ENCODE peak calls at places on chromosomes 13 and 19, in four cellular contexts. One of them, this sample, is unnamed. For H3K9me3, the result is how much of the 10 kb centered on the place peaks cover.

GRCh38 chr13:29858231-29858630 is 7.8 kb upstream of the UBL3 start:
- DNase-seq in spleen: no peak
- DNase-seq in esophagus muscularis mucosa: no peak
- DNase-seq in transverse colon: no peak
- DNase-seq in this sample: no peak

GRCh38 chr19:18436651-18437478 is 1.1 kb downstream of the ISYNA1 start:
- DNase-seq in spleen: peak
- DNase-seq in esophagus muscularis mucosa: no peak
- DNase-seq in transverse colon: peak
- DNase-seq in this sample: peak

GRCh38 chr13:20702945-20703784 is at the start of gene IL17D:
- DNase-seq in transverse colon: peak
- DNase-seq in spleen: peak
- DNase-seq in esophagus muscularis mucosa: no peak
- DNase-seq in this sample: no peak

GRCh38 chr13:29483211-29483610 is 112.3 kb downstream of the SLC7A1 start:
- DNase-seq in esophagus muscularis mucosa: no peak
- DNase-seq in transverse colon: no peak
- DNase-seq in spleen: peak
- DNase-seq in this sample: peak

GRCh38 chr13:95226476-95226875 is 74.8 kb downstream of the ABCC4 start:
- DNase-seq in spleen: no peak
- DNase-seq in esophagus muscularis mucosa: no peak
- DNase-seq in transverse colon: no peak
- DNase-seq in this sample: no peak

GRCh38 chr13:85853161-85853894 is 54.1 kb upstream of the SLITRK6 start:
- DNase-seq in esophagus muscularis mucosa: no peak
- DNase-seq in transverse colon: no peak
- DNase-seq in spleen: peak
- DNase-seq in this sample: no peak

GRCh38 chr13:74835579-74835978 is 646.4 kb downstream of the TBC1D4 start:
- DNase-seq in transverse colon: no peak
- DNase-seq in esophagus muscularis mucosa: no peak
- DNase-seq in spleen: no peak
- DNase-seq in this sample: no peak

GRCh38 chr13:22412452-22412851 is 741.6 kb downstream of the FGF9 start:
- DNase-seq in esophagus muscularis mucosa: no peak
- DNase-seq in spleen: no peak
- DNase-seq in transverse colon: no peak
- DNase-seq in this sample: no peak

GRCh38 chr19:10061717-10062310 is 24.3 kb upstream of the SHFL start:
- DNase-seq in esophagus muscularis mucosa: no peak
- DNase-seq in transverse colon: no peak
- DNase-seq in spleen: no peak
- DNase-seq in this sample: no peak

GRCh38 chr13:76758738-76759137 is 127.5 kb downstream of the KCTD12 start:
- DNase-seq in transverse colon: no peak
- DNase-seq in esophagus muscularis mucosa: no peak
- DNase-seq in spleen: no peak
- DNase-seq in this sample: no peak

GRCh38 chr19:18234194-18234593 is 8.0 kb upstream of the PDE4C start:
- DNase-seq in esophagus muscularis mucosa: no peak
- DNase-seq in transverse colon: no peak
- DNase-seq in spleen: no peak
- DNase-seq in this sample: no peak

GRCh38 chr19:31408460-31409124 is 59.4 kb upstream of the TSHZ3 start:
- DNase-seq in transverse colon: no peak
- DNase-seq in spleen: no peak
- DNase-seq in esophagus muscularis mucosa: no peak
- DNase-seq in this sample: no peak

GRCh38 chr13:62119739-62120700 is 704.4 kb upstream of the PCDH20 start:
- DNase-seq in transverse colon: no peak
- DNase-seq in esophagus muscularis mucosa: no peak
- DNase-seq in spleen: no peak
- DNase-seq in this sample: no peak

GRCh38 chr19:18280247-18281081 is 958 bp downstream of the JUND start:
- DNase-seq in esophagus muscularis mucosa: no peak
- DNase-seq in transverse colon: peak
- DNase-seq in spleen: peak
- DNase-seq in this sample: peak

GRCh38 chr13:106701810-106702341 is 133.9 kb upstream of the ARGLU1 start:
- DNase-seq in esophagus muscularis mucosa: no peak
- DNase-seq in spleen: no peak
- DNase-seq in transverse colon: no peak
- DNase-seq in this sample: peak

GRCh38 chr19:52307275-52307674 is 10.3 kb downstream of the ZNF480 start:
- DNase-seq in esophagus muscularis mucosa: no peak
- DNase-seq in transverse colon: no peak
- DNase-seq in spleen: no peak
- DNase-seq in this sample: no peak

GRCh38 chr13:30234763-30235162 is 72.6 kb downstream of the KATNAL1 start:
- DNase-seq in transverse colon: no peak
- DNase-seq in esophagus muscularis mucosa: no peak
- DNase-seq in spleen: no peak
- DNase-seq in this sample: no peak

GRCh38 chr19:11797491-11797890 is 832 bp upstream of the ZNF491 start:
- DNase-seq in spleen: peak
- DNase-seq in esophagus muscularis mucosa: peak
- DNase-seq in transverse colon: peak
- DNase-seq in this sample: peak

GRCh38 chr19:7533281-7533819 is 2.2 kb upstream of the PNPLA6 start:
- DNase-seq in esophagus muscularis mucosa: no peak
- DNase-seq in transverse colon: peak
- DNase-seq in spleen: peak
- DNase-seq in this sample: peak

GRCh38 chr13:27621116-27621365 is 651 bp upstream of the POLR1D start:
- DNase-seq in spleen: no peak
- DNase-seq in esophagus muscularis mucosa: no peak
- DNase-seq in transverse colon: no peak
- DNase-seq in this sample: no peak

GRCh38 chr13:34349091-34349722 is 531.3 kb downstream of the RFC3 start:
- DNase-seq in spleen: no peak
- DNase-seq in esophagus muscularis mucosa: no peak
- DNase-seq in transverse colon: peak
- DNase-seq in this sample: no peak

GRCh38 chr19:53992211-53992610 is 774 bp downstream of the CACNG6 start:
- DNase-seq in transverse colon: no peak
- DNase-seq in esophagus muscularis mucosa: no peak
- DNase-seq in spleen: no peak
- DNase-seq in this sample: no peak

GRCh38 chr13:114017966-114018365 is 44.1 kb upstream of the C13orf46 start:
- DNase-seq in esophagus muscularis mucosa: no peak
- DNase-seq in transverse colon: no peak
- DNase-seq in spleen: no peak
- DNase-seq in this sample: peak

GRCh38 chr13:40388617-40389016 is 277.8 kb downstream of the FOXO1 start:
- DNase-seq in spleen: peak
- DNase-seq in transverse colon: peak
- DNase-seq in esophagus muscularis mucosa: peak
- DNase-seq in this sample: peak

GRCh38 chr13:112531263-112531794 is 56.6 kb downstream of the TUBGCP3 start:
- DNase-seq in transverse colon: no peak
- DNase-seq in esophagus muscularis mucosa: no peak
- DNase-seq in spleen: no peak
- DNase-seq in this sample: no peak

GRCh38 chr13:92265408-92265807 is 867.0 kb downstream of the GPC5 start:
- DNase-seq in spleen: no peak
- DNase-seq in transverse colon: no peak
- DNase-seq in esophagus muscularis mucosa: no peak
- DNase-seq in this sample: no peak

GRCh38 chr13:25727250-25727649 is 324.6 kb downstream of the SHISA2 start:
- DNase-seq in transverse colon: peak
- DNase-seq in esophagus muscularis mucosa: no peak
- DNase-seq in spleen: no peak
- DNase-seq in this sample: peak

GRCh38 chr19:41882568-41883462 is at the start of gene ARHGEF1:
- DNase-seq in spleen: peak
- DNase-seq in esophagus muscularis mucosa: no peak
- DNase-seq in transverse colon: peak
- DNase-seq in this sample: peak

GRCh38 chr13:27556109-27556508 is 64.2 kb downstream of the LNX2 start:
- DNase-seq in spleen: no peak
- DNase-seq in transverse colon: no peak
- DNase-seq in esophagus muscularis mucosa: no peak
- DNase-seq in this sample: no peak

GRCh38 chr19:36169084-36169760 is 17.0 kb upstream of the COX7A1 start:
- DNase-seq in transverse colon: peak
- DNase-seq in esophagus muscularis mucosa: no peak
- DNase-seq in spleen: no peak
- DNase-seq in this sample: no peak

GRCh38 chr19:44816301-44816700 is 7.4 kb downstream of the BCAM start:
- DNase-seq in transverse colon: no peak
- DNase-seq in esophagus muscularis mucosa: no peak
- DNase-seq in spleen: no peak
- DNase-seq in this sample: no peak

GRCh38 chr19:48321622-48322591 is 3.4 kb upstream of the EMP3 start:
- DNase-seq in esophagus muscularis mucosa: peak
- DNase-seq in transverse colon: peak
- DNase-seq in spleen: peak
- DNase-seq in this sample: peak

GRCh38 chr19:48329167-48329891 is 4.0 kb downstream of the EMP3 start:
- DNase-seq in esophagus muscularis mucosa: no peak
- DNase-seq in transverse colon: peak
- DNase-seq in spleen: no peak
- DNase-seq in this sample: no peak

GRCh38 chr19:48321372-48321621 is 4.1 kb upstream of the EMP3 start:
- DNase-seq in spleen: peak
- DNase-seq in esophagus muscularis mucosa: peak
- DNase-seq in transverse colon: peak
- DNase-seq in this sample: peak

GRCh38 chr19:48330012-48330681 is 4.8 kb downstream of the EMP3 start:
- DNase-seq in transverse colon: peak
- DNase-seq in spleen: peak
- DNase-seq in esophagus muscularis mucosa: no peak
- DNase-seq in this sample: peak

DNA sequence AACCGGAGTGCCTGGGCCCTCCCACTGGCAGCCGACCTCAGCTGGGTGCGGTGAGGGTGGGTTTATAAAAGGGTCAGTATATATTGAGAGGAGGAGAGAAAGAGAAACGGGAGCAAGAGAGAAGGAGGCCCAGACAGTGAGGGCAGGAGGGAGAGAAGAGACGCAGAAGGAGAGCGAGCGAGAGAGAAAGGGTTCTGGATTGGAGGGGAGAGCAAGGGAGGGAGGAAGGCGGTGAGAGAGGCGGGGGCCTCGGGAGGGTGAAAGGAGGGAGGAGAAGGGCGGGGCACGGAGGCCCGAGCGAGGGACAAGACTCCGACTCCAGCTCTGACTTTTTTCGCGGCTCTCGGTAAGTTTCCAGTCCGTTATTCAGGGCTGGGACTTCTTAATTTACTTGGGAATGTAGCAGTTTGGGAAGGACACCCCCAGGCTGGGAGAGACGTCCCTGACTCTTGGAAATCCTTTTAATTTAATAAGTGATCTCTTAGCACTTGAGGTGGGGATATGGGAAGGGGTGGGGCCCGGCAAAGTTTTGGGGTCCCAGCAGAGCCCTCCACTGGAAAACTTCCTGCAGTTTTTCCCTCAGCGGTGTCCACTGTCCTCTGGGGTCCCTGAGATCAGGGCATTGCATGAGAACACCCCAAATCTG is at the start of gene EMP3:
- DNase-seq in transverse colon: peak
- DNase-seq in esophagus muscularis mucosa: no peak
- DNase-seq in spleen: peak
- DNase-seq in this sample: peak
- TF ChIP-seq POLR2AphosphoS5 in transverse colon: peak
- TF ChIP-seq POLR2AphosphoS5 in esophagus muscularis mucosa: peak
- TF ChIP-seq POLR2AphosphoS5 in spleen: peak
- TF ChIP-seq POLR2AphosphoS5 in this sample: peak

DNA sequence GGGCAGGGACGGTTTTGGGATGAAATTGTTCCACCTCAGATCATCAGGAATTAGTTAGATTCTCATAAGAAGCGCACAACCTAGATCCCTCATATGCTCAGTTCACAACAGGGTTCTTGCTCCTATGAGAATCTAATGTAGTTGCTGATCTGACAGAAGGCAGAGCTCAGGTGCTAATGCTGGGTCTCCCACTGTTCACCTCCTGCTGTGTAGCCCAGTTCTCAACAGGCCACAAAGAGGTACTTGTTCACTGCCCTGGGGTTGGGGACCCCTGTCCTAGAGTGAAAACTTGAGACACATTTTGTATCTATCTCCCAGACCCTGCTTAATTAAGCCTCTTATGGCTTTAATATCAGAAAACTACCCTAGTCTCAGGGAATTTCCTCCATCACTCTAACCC is 966.0 kb downstream of the PCDH17 start:
- DNase-seq in esophagus muscularis mucosa: no peak
- DNase-seq in transverse colon: no peak
- DNase-seq in spleen: no peak
- DNase-seq in this sample: no peak
- H3K9me3 ChIP-seq in esophagus muscularis mucosa: under half
- H3K9me3 ChIP-seq in transverse colon: under half
- H3K9me3 ChIP-seq in spleen: under half
- H3K9me3 ChIP-seq in this sample: under half

GRCh38 chr19:38769635-38770211 is 3.6 kb downstream of the LGALS7 start:
- DNase-seq in spleen: peak
- DNase-seq in esophagus muscularis mucosa: peak
- DNase-seq in transverse colon: peak
- DNase-seq in this sample: peak

GRCh38 chr19:38765214-38765613 is 8.1 kb downstream of the LGALS7 start:
- DNase-seq in esophagus muscularis mucosa: no peak
- DNase-seq in spleen: no peak
- DNase-seq in transverse colon: no peak
- DNase-seq in this sample: no peak

DNA sequence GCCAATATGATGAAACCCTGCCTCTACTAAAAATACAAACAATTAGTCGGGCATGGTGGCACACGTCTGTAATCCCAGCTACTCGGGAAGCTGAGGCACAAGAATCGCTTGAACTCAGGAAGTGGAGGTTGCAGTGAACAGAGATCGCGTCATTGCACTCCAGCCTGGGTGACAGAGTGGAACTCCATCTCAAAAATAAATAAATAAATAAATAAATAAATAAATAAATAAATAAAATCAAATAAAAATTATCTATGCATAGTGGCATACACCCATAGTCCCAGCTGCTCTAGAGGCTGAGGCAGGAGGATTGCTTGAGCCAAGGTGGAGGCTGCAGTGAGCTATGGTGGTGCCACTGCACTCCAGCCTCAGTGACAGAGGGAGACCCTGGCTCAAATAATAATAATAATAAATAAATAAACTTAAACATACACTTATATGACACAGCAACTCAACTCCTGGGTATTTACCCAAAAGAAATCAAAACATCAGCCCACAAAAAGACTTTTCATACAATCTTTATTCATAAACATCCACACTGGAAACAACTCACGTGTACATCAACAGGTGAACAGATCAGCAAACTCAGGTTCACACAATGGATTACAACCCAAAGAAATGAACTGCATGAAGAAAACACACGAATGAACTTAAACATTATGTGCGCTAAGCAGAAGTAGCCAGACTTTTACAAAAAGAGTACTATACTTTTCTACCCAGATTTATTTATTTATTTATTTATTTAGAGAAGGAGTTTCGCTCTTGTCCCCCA is 6.9 kb downstream of the LGALS7 start:
- DNase-seq in transverse colon: no peak
- DNase-seq in esophagus muscularis mucosa: no peak
- DNase-seq in spleen: peak
- DNase-seq in this sample: no peak
- TF ChIP-seq POLR2AphosphoS5 in transverse colon: no peak
- TF ChIP-seq POLR2AphosphoS5 in esophagus muscularis mucosa: no peak
- TF ChIP-seq POLR2AphosphoS5 in spleen: no peak
- TF ChIP-seq POLR2AphosphoS5 in this sample: no peak

GRCh38 chr19:22806418-22806817 is 22.5 kb upstream of the ZNF99 start:
- DNase-seq in transverse colon: no peak
- DNase-seq in spleen: no peak
- DNase-seq in esophagus muscularis mucosa: no peak
- DNase-seq in this sample: peak
- H3K9me3 ChIP-seq in transverse colon: under half
- H3K9me3 ChIP-seq in spleen: under half
- H3K9me3 ChIP-seq in esophagus muscularis mucosa: under half
- H3K9me3 ChIP-seq in this sample: under half

This sample was measured in upper lobe of left lung.